ENCODE peak calls at places on chromosomes 3 and 15, in seven cellular contexts. One of them, this sample, is unnamed.

GRCh38 chr15:93987068-93987467 is 244.3 kb upstream of the MCTP2 start:
- DNase-seq in heart left ventricle: no peak
- DNase-seq in K562: no peak
- DNase-seq in ovary: no peak
- DNase-seq in sigmoid colon: no peak
- DNase-seq in right lobe of liver: no peak
- DNase-seq in A549: no peak
- DNase-seq in this sample: no peak

GRCh38 chr3:128080323-128080898 is 28.2 kb downstream of the SEC61A1 start:
- DNase-seq in sigmoid colon: no peak
- DNase-seq in K562: peak
- DNase-seq in ovary: no peak
- DNase-seq in heart left ventricle: no peak
- DNase-seq in A549: no peak
- DNase-seq in right lobe of liver: no peak
- DNase-seq in this sample: no peak

GRCh38 chr3:66355394-66355793 is 134.6 kb downstream of the SLC25A26 start:
- DNase-seq in A549: no peak
- DNase-seq in heart left ventricle: no peak
- DNase-seq in ovary: no peak
- DNase-seq in K562: no peak
- DNase-seq in right lobe of liver: no peak
- DNase-seq in sigmoid colon: no peak
- DNase-seq in this sample: no peak

GRCh38 chr3:183033746-183034145 is 53.4 kb upstream of the DCUN1D1 start:
- DNase-seq in heart left ventricle: no peak
- DNase-seq in K562: no peak
- DNase-seq in right lobe of liver: no peak
- DNase-seq in ovary: no peak
- DNase-seq in A549: no peak
- DNase-seq in sigmoid colon: no peak
- DNase-seq in this sample: no peak

GRCh38 chr3:146019508-146019907 is 141.5 kb downstream of the PLOD2 start:
- DNase-seq in right lobe of liver: no peak
- DNase-seq in sigmoid colon: no peak
- DNase-seq in A549: no peak
- DNase-seq in K562: no peak
- DNase-seq in ovary: no peak
- DNase-seq in heart left ventricle: no peak
- DNase-seq in this sample: no peak

GRCh38 chr3:57927166-57927565 is 81.1 kb upstream of the FLNB start:
- DNase-seq in sigmoid colon: no peak
- DNase-seq in ovary: no peak
- DNase-seq in K562: no peak
- DNase-seq in heart left ventricle: no peak
- DNase-seq in right lobe of liver: no peak
- DNase-seq in A549: no peak
- DNase-seq in this sample: no peak

GRCh38 chr3:197856199-197856816 is 65.3 kb downstream of the LRCH3 start:
- DNase-seq in A549: no peak
- DNase-seq in ovary: no peak
- DNase-seq in sigmoid colon: no peak
- DNase-seq in K562: no peak
- DNase-seq in heart left ventricle: no peak
- DNase-seq in right lobe of liver: no peak
- DNase-seq in this sample: no peak

GRCh38 chr3:61915296-61915695 is 353.9 kb downstream of the PTPRG start:
- DNase-seq in right lobe of liver: no peak
- DNase-seq in sigmoid colon: no peak
- DNase-seq in ovary: no peak
- DNase-seq in heart left ventricle: no peak
- DNase-seq in A549: no peak
- DNase-seq in K562: no peak
- DNase-seq in this sample: no peak

GRCh38 chr15:57235865-57236264 is 140.4 kb upstream of the CGNL1 start:
- DNase-seq in sigmoid colon: no peak
- DNase-seq in heart left ventricle: no peak
- DNase-seq in K562: peak
- DNase-seq in right lobe of liver: no peak
- DNase-seq in A549: no peak
- DNase-seq in ovary: no peak
- DNase-seq in this sample: no peak

GRCh38 chr3:160402249-160403027 is 3.0 kb downstream of the SMC4 start:
- DNase-seq in K562: no peak
- DNase-seq in ovary: no peak
- DNase-seq in A549: no peak
- DNase-seq in heart left ventricle: no peak
- DNase-seq in sigmoid colon: no peak
- DNase-seq in right lobe of liver: no peak
- DNase-seq in this sample: no peak

GRCh38 chr15:74007820-74008371 is 13.4 kb downstream of the PML start:
- DNase-seq in right lobe of liver: no peak
- DNase-seq in K562: no peak
- DNase-seq in heart left ventricle: no peak
- DNase-seq in sigmoid colon: no peak
- DNase-seq in A549: no peak
- DNase-seq in ovary: no peak
- DNase-seq in this sample: peak

GRCh38 chr15:98174286-98174685 is 213.8 kb downstream of the ARRDC4 start:
- DNase-seq in A549: no peak
- DNase-seq in K562: no peak
- DNase-seq in right lobe of liver: no peak
- DNase-seq in sigmoid colon: no peak
- DNase-seq in ovary: no peak
- DNase-seq in heart left ventricle: no peak
- DNase-seq in this sample: no peak

GRCh38 chr3:102936511-102936910 is 501.7 kb downstream of the ZPLD1 start:
- DNase-seq in ovary: no peak
- DNase-seq in K562: no peak
- DNase-seq in right lobe of liver: no peak
- DNase-seq in sigmoid colon: no peak
- DNase-seq in A549: no peak
- DNase-seq in heart left ventricle: no peak
- DNase-seq in this sample: no peak

GRCh38 chr15:74402873-74403589 is 30.7 kb downstream of the SEMA7A start:
- DNase-seq in right lobe of liver: peak
- DNase-seq in sigmoid colon: no peak
- DNase-seq in K562: no peak
- DNase-seq in ovary: no peak
- DNase-seq in A549: no peak
- DNase-seq in heart left ventricle: no peak
- DNase-seq in this sample: no peak

GRCh38 chr3:192931825-192932224 is 14.2 kb upstream of the MB21D2 start:
- DNase-seq in A549: no peak
- DNase-seq in right lobe of liver: no peak
- DNase-seq in ovary: no peak
- DNase-seq in heart left ventricle: no peak
- DNase-seq in K562: no peak
- DNase-seq in sigmoid colon: no peak
- DNase-seq in this sample: no peak

GRCh38 chr3:160038862-160039562 is 50.4 kb downstream of the IL12A start:
- DNase-seq in ovary: no peak
- DNase-seq in K562: no peak
- DNase-seq in sigmoid colon: peak
- DNase-seq in heart left ventricle: peak
- DNase-seq in A549: no peak
- DNase-seq in right lobe of liver: peak
- DNase-seq in this sample: peak

GRCh38 chr3:116140100-116140689 is 305.1 kb downstream of the LSAMP start:
- DNase-seq in ovary: no peak
- DNase-seq in heart left ventricle: no peak
- DNase-seq in K562: peak
- DNase-seq in sigmoid colon: no peak
- DNase-seq in A549: no peak
- DNase-seq in right lobe of liver: no peak
- DNase-seq in this sample: no peak

GRCh38 chr3:179852117-179852886 is 184.4 kb downstream of the PEX5L start:
- DNase-seq in right lobe of liver: no peak
- DNase-seq in K562: no peak
- DNase-seq in heart left ventricle: no peak
- DNase-seq in A549: no peak
- DNase-seq in ovary: no peak
- DNase-seq in sigmoid colon: no peak
- DNase-seq in this sample: no peak

GRCh38 chr3:107201146-107201545 is 176.1 kb upstream of the CCDC54 start:
- DNase-seq in sigmoid colon: no peak
- DNase-seq in ovary: no peak
- DNase-seq in K562: no peak
- DNase-seq in heart left ventricle: no peak
- DNase-seq in A549: no peak
- DNase-seq in right lobe of liver: no peak
- DNase-seq in this sample: no peak

GRCh38 chr3:60743631-60744164 is 507.6 kb downstream of the FHIT start:
- DNase-seq in right lobe of liver: no peak
- DNase-seq in K562: no peak
- DNase-seq in A549: no peak
- DNase-seq in heart left ventricle: peak
- DNase-seq in ovary: no peak
- DNase-seq in sigmoid colon: no peak
- DNase-seq in this sample: no peak
- H3K27ac ChIP-seq in right lobe of liver: no peak
- H3K27ac ChIP-seq in K562: no peak
- H3K27ac ChIP-seq in A549: no peak
- H3K27ac ChIP-seq in heart left ventricle: no peak
- H3K27ac ChIP-seq in ovary: no peak
- H3K27ac ChIP-seq in sigmoid colon: no peak
- H3K27ac ChIP-seq in this sample: no peak

GRCh38 chr3:48555231-48555948 is 1.2 kb downstream of the PFKFB4 start:
- DNase-seq in ovary: no peak
- DNase-seq in sigmoid colon: no peak
- DNase-seq in A549: no peak
- DNase-seq in K562: peak
- DNase-seq in right lobe of liver: no peak
- DNase-seq in heart left ventricle: no peak
- DNase-seq in this sample: peak

GRCh38 chr3:48553886-48554845 is 2.4 kb downstream of the PFKFB4 start:
- DNase-seq in right lobe of liver: no peak
- DNase-seq in heart left ventricle: no peak
- DNase-seq in A549: no peak
- DNase-seq in K562: no peak
- DNase-seq in sigmoid colon: no peak
- DNase-seq in ovary: no peak
- DNase-seq in this sample: no peak

GRCh38 chr3:48558446-48559134 is 2.0 kb upstream of the PFKFB4 start:
- DNase-seq in sigmoid colon: peak
- DNase-seq in right lobe of liver: peak
- DNase-seq in A549: no peak
- DNase-seq in heart left ventricle: peak
- DNase-seq in ovary: no peak
- DNase-seq in K562: no peak
- DNase-seq in this sample: peak

GRCh38 chr3:48555949-48556795 is 431 bp downstream of the PFKFB4 start:
- DNase-seq in A549: no peak
- DNase-seq in sigmoid colon: no peak
- DNase-seq in K562: no peak
- DNase-seq in heart left ventricle: peak
- DNase-seq in ovary: no peak
- DNase-seq in right lobe of liver: no peak
- DNase-seq in this sample: no peak

DNA sequence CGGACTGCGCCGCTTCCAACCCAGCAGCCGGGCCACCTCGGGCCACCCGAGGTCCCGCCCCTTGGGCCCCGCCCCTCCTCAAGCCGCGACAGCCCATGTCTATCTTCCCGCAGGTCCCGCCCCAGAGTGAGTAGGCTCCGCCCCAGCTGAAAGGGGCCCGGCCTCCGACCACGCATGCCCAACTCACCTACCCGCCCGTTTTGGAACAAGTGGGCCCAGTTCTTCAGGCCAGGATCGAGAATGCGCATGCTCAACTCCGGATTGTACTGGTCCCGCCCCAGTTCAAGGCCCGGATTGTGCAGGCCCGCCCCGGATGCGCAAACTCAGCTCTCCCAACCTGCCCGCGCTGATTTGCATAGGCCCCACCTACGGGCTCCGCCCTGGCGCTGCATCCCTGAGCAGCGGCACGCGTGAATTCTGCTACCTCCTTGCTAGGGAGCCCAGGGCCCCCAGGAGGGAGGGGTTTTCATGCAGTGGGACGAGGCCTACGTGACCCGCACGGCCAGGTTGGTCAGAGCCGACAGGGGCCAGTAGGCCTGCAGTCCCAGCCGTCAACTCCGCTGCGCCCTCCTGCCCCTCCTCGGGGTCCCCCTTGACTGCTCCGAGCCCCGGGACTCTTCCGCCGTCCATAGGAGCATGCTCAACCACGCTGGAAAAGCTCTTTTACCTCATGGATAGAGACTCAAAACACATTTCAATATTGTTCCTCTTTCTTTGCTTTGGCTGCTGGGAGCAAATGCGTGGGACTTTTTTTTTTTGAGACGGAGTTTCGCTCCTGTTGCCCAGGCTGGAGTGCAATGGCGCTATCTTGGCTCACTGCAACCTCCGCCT is at the start of gene PFKFB4:
- DNase-seq in right lobe of liver: peak
- DNase-seq in K562: peak
- DNase-seq in A549: peak
- DNase-seq in heart left ventricle: peak
- DNase-seq in ovary: peak
- DNase-seq in sigmoid colon: peak
- DNase-seq in this sample: peak
- TF ChIP-seq POLR2A in right lobe of liver: no peak
- TF ChIP-seq POLR2A in K562: peak
- TF ChIP-seq POLR2A in A549: peak
- TF ChIP-seq POLR2A in heart left ventricle: peak
- TF ChIP-seq POLR2A in ovary: no peak
- TF ChIP-seq POLR2A in sigmoid colon: no peak
- TF ChIP-seq POLR2A in this sample: peak

DNA sequence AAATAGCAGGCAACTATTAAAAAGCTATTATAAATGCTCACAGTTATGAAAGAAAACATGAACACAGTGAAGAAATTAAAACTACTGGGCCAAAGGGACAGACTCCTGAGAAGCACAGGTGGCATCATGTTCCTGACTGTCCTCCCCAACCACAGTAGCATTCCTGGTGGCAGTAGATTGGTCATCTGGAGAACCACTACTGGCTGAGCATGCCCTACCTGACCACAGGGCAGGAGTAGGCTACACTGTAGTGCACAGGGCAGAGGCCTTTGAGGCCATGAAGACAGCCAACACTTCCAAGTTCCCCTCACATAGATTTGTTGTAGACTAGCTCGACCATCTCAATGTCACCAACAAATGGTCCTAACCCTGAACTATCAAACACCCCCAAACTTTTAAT is 49.2 kb downstream of the NBEAL2 start:
- DNase-seq in heart left ventricle: no peak
- DNase-seq in right lobe of liver: no peak
- DNase-seq in ovary: no peak
- DNase-seq in K562: no peak
- DNase-seq in A549: no peak
- DNase-seq in sigmoid colon: no peak
- DNase-seq in this sample: no peak
- H3K4me3 ChIP-seq in heart left ventricle: no peak
- H3K4me3 ChIP-seq in right lobe of liver: no peak
- H3K4me3 ChIP-seq in ovary: no peak
- H3K4me3 ChIP-seq in K562: no peak
- H3K4me3 ChIP-seq in A549: no peak
- H3K4me3 ChIP-seq in sigmoid colon: no peak
- H3K4me3 ChIP-seq in this sample: no peak

DNA sequence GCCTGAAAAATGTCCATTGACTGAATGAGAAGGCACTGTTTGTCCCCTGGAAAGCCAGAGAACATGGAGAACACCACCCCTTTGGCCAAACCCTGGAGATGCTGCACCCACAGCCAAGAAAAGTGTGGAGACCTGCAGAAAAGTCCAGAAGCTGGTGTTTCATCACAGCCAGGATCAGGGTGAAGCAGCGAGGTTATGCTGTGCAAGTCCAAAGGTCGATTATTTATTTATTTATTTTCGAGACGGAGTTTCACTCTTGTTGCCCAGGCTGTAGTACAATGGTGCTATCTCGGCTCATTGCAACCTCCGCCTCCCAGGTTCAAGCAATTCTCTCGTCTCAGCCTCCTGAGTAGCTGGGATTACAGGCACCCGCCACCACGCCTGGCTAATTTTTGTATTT is 5.5 kb upstream of the CTSH start:
- DNase-seq in K562: no peak
- DNase-seq in sigmoid colon: no peak
- DNase-seq in heart left ventricle: no peak
- DNase-seq in A549: no peak
- DNase-seq in right lobe of liver: no peak
- DNase-seq in ovary: no peak
- DNase-seq in this sample: no peak
- H3K27ac ChIP-seq in K562: no peak
- H3K27ac ChIP-seq in sigmoid colon: no peak
- H3K27ac ChIP-seq in heart left ventricle: no peak
- H3K27ac ChIP-seq in A549: no peak
- H3K27ac ChIP-seq in right lobe of liver: peak
- H3K27ac ChIP-seq in ovary: no peak
- H3K27ac ChIP-seq in this sample: no peak